ENCODE peak calls at places on chromosomes 3 and 15, in six cellular contexts. I is ovary, M is neuronal stem cell, S is colonic mucosa, A is brain microvascular endothelial cell, B is HCT116. V is an unnamed sample.
A peak's percentile ranks its signal among the peaks of the same experiment; 100 is the strongest.

GRCh38 chr3:113245775-113246174 is 34.4 kb downstream of the BOC start:
- DNase-seq in M (no peak), S (no peak), A (no peak), I (no peak), B (no peak), V (no peak)

GRCh38 chr3:40504636-40505430 is 1.0 kb upstream of the ZNF620 start:
- DNase-seq in I (no peak), M (no peak), S (peak; percentile 26), A (peak; percentile 93), B (peak; percentile 66), V (peak; percentile 95)

GRCh38 chr3:143170676-143171075 is 51.1 kb downstream of the CHST2 start:
- DNase-seq in M (no peak), A (peak; percentile 63), B (no peak), I (no peak), S (no peak), V (no peak)

GRCh38 chr3:3307491-3307890 is 128.0 kb upstream of the CRBN start:
- DNase-seq in B (no peak), M (no peak), I (no peak), A (no peak), S (no peak), V (no peak)

GRCh38 chr3:115836944-115837343 is 213.6 kb downstream of the GAP43 start:
- DNase-seq in S (no peak), I (no peak), M (no peak), B (peak; percentile 28), A (no peak), V (no peak)

GRCh38 chr3:188956839-188957489 is 214.8 kb upstream of the TPRG1 start:
- DNase-seq in I (no peak), M (peak; percentile 41), S (no peak), B (peak; percentile 60), A (peak; percentile 47), V (no peak)

GRCh38 chr3:178320481-178321352 is 215.5 kb upstream of the KCNMB2 start:
- DNase-seq in S (peak; percentile 23), I (peak; percentile 45), B (no peak), M (no peak), A (peak; percentile 66), V (no peak)

GRCh38 chr15:27767918-27768640 is 331.0 kb downstream of the OCA2 start:
- DNase-seq in A (no peak), I (no peak), B (no peak), S (no peak), M (no peak), V (no peak)

GRCh38 chr15:57595011-57595866 is 3.5 kb downstream of the MYZAP start:
- DNase-seq in B (no peak), A (no peak), I (no peak), M (no peak), S (no peak), V (no peak)

GRCh38 chr3:45962033-45962432 is 18.8 kb downstream of the CXCR6 start:
- DNase-seq in I (no peak), S (no peak), B (no peak), A (no peak), M (no peak), V (no peak)

DNA sequence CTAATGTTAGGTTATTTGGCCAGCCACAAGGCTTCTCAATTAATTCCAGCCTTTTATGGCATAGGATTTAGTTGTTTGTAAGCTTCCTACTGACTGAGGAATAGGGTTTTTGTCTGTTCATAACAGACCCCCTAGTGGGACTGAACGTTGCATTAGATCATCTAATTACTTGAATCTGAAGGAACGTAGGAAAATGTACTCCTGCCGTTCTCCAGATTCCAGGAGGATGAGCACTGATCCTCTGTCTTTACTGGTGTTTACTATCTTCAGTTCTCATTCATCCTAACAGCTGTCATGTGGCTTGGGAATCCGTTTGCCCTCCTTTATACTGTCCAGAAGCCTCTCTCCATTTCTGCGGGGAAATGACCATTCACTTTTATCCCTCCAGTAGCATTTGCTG is 52.7 kb downstream of the RAD54L2 start:
- DNase-seq in A (peak; percentile 46), B (no peak), S (no peak), M (no peak), I (no peak), V (no peak)
- H3K4me3 ChIP-seq in A (no peak overlapping the region), B (no peak overlapping the region), S (no peak overlapping the region), M (no peak overlapping the region), I (no peak overlapping the region), V (no peak overlapping the region)

DNA sequence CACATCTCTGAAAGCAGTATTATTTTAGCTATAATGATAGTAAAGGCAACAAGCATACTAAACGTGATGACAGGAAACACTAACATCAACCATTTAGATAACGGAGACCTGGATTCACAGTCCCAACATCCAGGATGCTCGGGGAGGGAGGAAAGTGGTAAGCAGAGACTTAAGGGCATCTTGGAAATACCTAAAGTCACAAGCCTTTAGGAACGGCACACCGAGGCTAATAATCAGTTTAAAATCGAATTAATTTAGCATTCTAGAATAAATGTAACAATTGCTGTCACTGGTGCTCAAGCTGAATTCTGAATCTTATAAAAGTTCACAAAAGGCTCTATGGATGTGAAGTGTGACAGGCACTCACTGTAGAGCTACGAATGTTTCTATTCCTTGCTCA is 1.3 kb downstream of the CD47 start:
- DNase-seq in I (no peak), A (no peak), S (no peak), B (no peak), M (no peak), V (no peak)
- H3K4me3 ChIP-seq in I (peak overlapping the region; percentile 90), A (peak overlapping the region; percentile 81), S (peak overlapping the region; percentile 92), B (peak overlapping the region; percentile 72), M (peak overlapping the region; percentile 86), V (peak overlapping the region; percentile 81)

GRCh38 chr3:6112546-6112945 is 748.4 kb upstream of the GRM7 start:
- DNase-seq in A (no peak), S (no peak), B (no peak), I (no peak), M (no peak), V (no peak)
- H3K4me3 ChIP-seq in A (no peak overlapping the region), S (no peak overlapping the region), B (no peak overlapping the region), I (no peak overlapping the region), M (no peak overlapping the region), V (no peak overlapping the region)

DNA sequence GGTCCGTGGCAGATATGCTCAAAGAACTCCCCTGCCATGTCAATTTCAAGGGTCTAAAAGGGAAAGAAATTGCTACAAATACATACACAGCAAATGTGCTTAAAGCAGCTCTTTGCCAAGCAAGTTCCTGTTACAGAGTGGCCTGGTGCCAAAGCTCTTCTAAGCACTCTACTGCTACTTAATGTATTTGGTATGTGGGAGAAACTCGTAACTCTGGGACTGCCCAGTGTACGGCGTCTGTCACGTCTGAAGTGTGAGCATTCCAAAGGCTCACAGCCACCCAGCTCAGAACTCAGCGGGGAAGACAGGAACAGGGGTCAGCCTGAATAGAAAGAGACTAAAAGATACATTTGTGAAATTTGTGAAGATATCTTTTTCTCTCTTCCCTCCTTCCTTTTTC is 54.6 kb downstream of the RBMS3 start:
- DNase-seq in S (peak; percentile 44), M (peak; percentile 6), I (peak; percentile 56), B (peak; percentile 15), A (peak; percentile 97), V (peak; percentile 90)
- H3K4me3 ChIP-seq in S (peak overlapping the region; percentile 4), M (no peak overlapping the region), I (peak overlapping the region; percentile 25), B (peak overlapping the region; percentile 17), A (peak overlapping the region; percentile 38), V (peak overlapping the region; percentile 31)